ENCODE peak calls at places on chromosomes 12 and 14, in seven cellular contexts. G, H, K, Z, B, W and O are unnamed samples.
A peak's percentile ranks its signal among the peaks of the same experiment; 100 is the strongest.

GRCh38 chr12:66087365-66087943 is 43.1 kb downstream of the LLPH start:
- DNase-seq in K (peak; percentile 57), G (peak; percentile 80), H (peak; percentile 57), W (peak; percentile 8), B (peak; percentile 38), Z (peak; percentile 61), O (peak; percentile 68)

GRCh38 chr12:130066742-130067141 is 95.5 kb upstream of the FZD10 start:
- DNase-seq in B (no peak), Z (no peak), K (no peak), W (no peak), G (no peak), H (no peak), O (no peak)

GRCh38 chr12:46445551-46446235 is 73.1 kb upstream of the SLC38A2 start:
- DNase-seq in K (no peak), W (no peak), B (no peak), G (no peak), H (no peak), Z (no peak), O (no peak)

GRCh38 chr14:56004807-56005579 is 113.2 kb upstream of the PELI2 start:
- DNase-seq in K (no peak), H (no peak), B (no peak), Z (peak; percentile 28), G (peak; percentile 65), W (no peak), O (no peak)

GRCh38 chr14:64891839-64892375 is 12.2 kb upstream of the SPTB start:
- DNase-seq in B (peak; percentile 48), H (no peak), W (no peak), K (peak; percentile 56), Z (peak; percentile 72), G (peak; percentile 80), O (peak; percentile 59)

GRCh38 chr12:121980211-121980891 is 41.3 kb upstream of the BCL7A start:
- DNase-seq in B (no peak), K (no peak), H (no peak), G (no peak), W (peak; percentile 35), Z (no peak), O (no peak)

GRCh38 chr12:51958542-51958941 is 7.0 kb downstream of the ACVR1B start:
- DNase-seq in Z (no peak), W (no peak), K (no peak), H (no peak), B (no peak), G (no peak), O (no peak)

GRCh38 chr14:61678966-61679365 is 16.3 kb upstream of the HIF1A start:
- DNase-seq in Z (no peak), H (no peak), K (no peak), B (peak; percentile 55), G (peak; percentile 88), W (no peak), O (no peak)

GRCh38 chr14:59337151-59337611 is 128.0 kb downstream of the GPR135 start:
- DNase-seq in B (no peak), H (no peak), W (no peak), G (peak; percentile 21), K (no peak), Z (no peak), O (no peak)

GRCh38 chr12:90013409-90013808 is 304.8 kb upstream of the ATP2B1 start:
- DNase-seq in K (no peak), G (peak; percentile 34), Z (no peak), W (no peak), H (peak; percentile 17), B (no peak), O (no peak)

GRCh38 chr12:88141425-88141773 is 489 bp downstream of the CEP290 start:
- DNase-seq in Z (no peak), H (no peak), W (no peak), G (no peak), B (no peak), K (no peak), O (no peak)

GRCh38 chr12:77152623-77153193 is 87.3 kb upstream of the E2F7 start:
- DNase-seq in Z (no peak), B (no peak), K (peak; percentile 5), H (peak; percentile 18), W (no peak), G (peak; percentile 79), O (peak; percentile 22)

GRCh38 chr12:77615331-77615730 is 215.4 kb upstream of the NAV3 start:
- DNase-seq in B (no peak), Z (peak; percentile 1), G (peak; percentile 78), K (no peak), H (no peak), W (no peak), O (peak; percentile 6)

GRCh38 chr14:34124585-34124984 is 173.7 kb upstream of the EGLN3 start:
- DNase-seq in W (no peak), B (no peak), G (no peak), H (no peak), K (no peak), Z (no peak), O (no peak)

GRCh38 chr12:47698631-47699030 is 7.2 kb downstream of the RPAP3 start:
- DNase-seq in Z (no peak), H (no peak), K (no peak), B (no peak), G (no peak), W (no peak), O (no peak)

GRCh38 chr12:102120886-102121285 is 903 bp downstream of the PARPBP start:
- DNase-seq in W (no peak), K (peak; percentile 29), B (peak; percentile 22), Z (peak; percentile 46), H (no peak), G (peak; percentile 25), O (peak; percentile 3)

GRCh38 chr12:23221066-23221465 is 596.1 kb downstream of the ETNK1 start:
- DNase-seq in H (no peak), K (no peak), Z (peak; percentile 11), G (peak; percentile 68), W (no peak), B (peak; percentile 9), O (no peak)

GRCh38 chr12:19979584-19979983 is 388.8 kb upstream of the PDE3A start:
- DNase-seq in H (no peak), Z (no peak), W (no peak), K (no peak), B (no peak), G (no peak), O (no peak)

GRCh38 chr12:19972325-19973288 is 395.7 kb upstream of the PDE3A start:
- DNase-seq in B (no peak), Z (no peak), G (no peak), H (no peak), K (no peak), W (no peak), O (no peak)

GRCh38 chr12:19981944-19982343 is 386.4 kb upstream of the PDE3A start:
- DNase-seq in B (no peak), H (no peak), G (no peak), K (no peak), W (no peak), Z (no peak), O (no peak)

GRCh38 chr12:19978193-19978592 is 390.1 kb upstream of the PDE3A start:
- DNase-seq in W (no peak), H (no peak), B (no peak), Z (no peak), K (no peak), G (no peak), O (no peak)
- TF ChIP-seq REST in W (no peak), H (no peak), B (no peak), Z (no peak), K (no peak), G (no peak), O (no peak)

DNA sequence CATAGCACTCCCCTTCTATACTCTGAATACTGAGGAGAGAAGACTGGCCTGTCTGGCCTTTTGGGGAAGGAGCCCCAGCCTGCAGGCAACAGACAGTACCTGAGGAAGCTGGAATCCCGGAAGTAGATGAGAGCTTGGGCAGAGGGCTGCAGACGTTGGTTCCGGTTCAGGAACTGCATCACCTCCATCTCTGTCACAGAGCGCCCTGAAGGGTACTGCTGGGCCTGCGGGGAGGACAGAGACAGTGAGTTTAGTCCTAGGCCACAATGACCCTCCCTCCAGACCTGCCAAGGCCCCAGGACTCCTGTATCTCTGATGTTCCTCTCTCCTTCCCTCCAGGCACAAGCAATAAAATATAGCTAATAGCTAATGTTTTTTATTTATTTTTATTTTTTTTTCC is 28.4 kb downstream of the TEP1 start:
- DNase-seq in G (no peak), K (no peak), W (no peak), Z (no peak), H (no peak), B (no peak), O (no peak)
- TF ChIP-seq POLR2AphosphoS5 in G (no peak), K (no peak), W (no peak), Z (no peak), H (no peak), B (no peak), O (no peak)

GRCh38 chr12:124861898-124862676 is 1.6 kb downstream of the SCARB1 start:
- DNase-seq in H (no peak), W (no peak), K (no peak), Z (no peak), G (no peak), B (no peak), O (no peak)
- TF ChIP-seq REST in H (no peak), W (no peak), K (no peak), Z (no peak), G (no peak), B (no peak), O (no peak)

GRCh38 chr14:21091784-21092146 is 6.7 kb downstream of the ZNF219 start:
- DNase-seq in G (no peak), B (peak; percentile 35), K (no peak), H (no peak), Z (no peak), W (no peak), O (no peak)

GRCh38 chr14:21092147-21093011 is 6.1 kb downstream of the ZNF219 start:
- DNase-seq in K (peak; percentile 72), Z (peak; percentile 78), B (peak; percentile 95), W (peak; percentile 51), G (peak; percentile 91), H (peak; percentile 82), O (peak; percentile 40)

GRCh38 chr14:21089877-21090193 is 8.6 kb downstream of the ZNF219 start:
- DNase-seq in W (no peak), Z (no peak), B (no peak), G (no peak), K (no peak), H (no peak), O (no peak)

GRCh38 chr14:21090194-21090939 is 8.1 kb downstream of the ZNF219 start:
- DNase-seq in G (peak; percentile 87), B (peak; percentile 87), K (no peak), W (no peak), Z (no peak), H (no peak), O (no peak)

DNA sequence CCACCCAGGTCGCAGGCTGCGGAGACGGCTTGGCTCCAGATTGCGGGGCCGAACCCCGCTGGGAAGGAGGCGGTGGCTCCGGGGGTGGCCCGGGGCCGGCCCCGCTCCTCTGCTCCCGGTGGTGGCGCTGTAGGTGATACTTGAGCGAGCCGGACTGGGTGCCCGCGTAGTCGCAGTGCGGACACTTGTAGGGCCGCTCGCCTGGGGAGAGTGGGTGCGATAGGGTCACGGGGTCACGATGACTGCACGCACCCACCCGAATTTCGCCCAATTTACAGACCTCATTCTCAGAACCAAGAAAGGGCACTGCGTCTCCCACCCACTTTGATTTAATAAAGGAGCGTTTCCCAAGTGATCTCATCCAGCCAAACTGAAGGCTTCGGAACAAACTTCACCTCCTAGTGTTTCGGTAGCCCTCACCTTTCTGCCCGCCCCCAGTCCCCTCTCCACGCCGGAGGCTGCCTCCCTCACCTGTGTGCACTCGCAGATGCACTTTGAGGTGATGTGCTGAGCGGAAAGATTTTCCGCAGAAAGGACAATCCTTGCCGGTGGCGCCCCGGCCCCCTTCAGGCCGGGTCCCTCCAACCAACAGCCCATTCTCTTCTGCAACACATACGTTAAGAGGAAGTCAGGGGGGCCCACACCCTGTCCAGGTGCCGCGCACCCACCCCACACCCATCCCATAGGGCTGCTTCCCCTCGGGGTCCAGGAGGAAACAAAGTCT is 7.4 kb downstream of the ZNF219 start:
- DNase-seq in K (no peak), W (no peak), H (no peak), G (no peak), B (peak; percentile 36), Z (no peak), O (no peak)
- TF ChIP-seq POLR2AphosphoS5 in K (no peak), W (no peak), H (no peak), G (no peak), B (no peak), Z (no peak), O (no peak)